ENCODE peak calls at places on chromosome 12, in four cellular contexts. C is astrocyte of the spinal cord, R is AG09309, O is fibroblast of pulmonary artery. U is an unnamed sample.

GRCh38 chr12:89880695-89881350 is 172.2 kb upstream of the ATP2B1 start:
- DNase-seq in C (no peak), R (no peak), O (no peak), U (no peak)

GRCh38 chr12:113268621-113269020 is 47.4 kb downstream of the TPCN1 start:
- DNase-seq in C (no peak), R (no peak), O (no peak), U (no peak)

GRCh38 chr12:29024117-29024516 is 125.0 kb upstream of the FAR2 start:
- DNase-seq in C (no peak), R (no peak), O (no peak), U (no peak)

GRCh38 chr12:122545855-122546254 is 18.8 kb downstream of the KNTC1 start:
- DNase-seq in C (no peak), R (no peak), O (no peak), U (no peak)

GRCh38 chr12:19140381-19141236 is 11.1 kb downstream of the PLEKHA5 start:
- DNase-seq in C (no peak), R (no peak), O (peak), U (no peak)

GRCh38 chr12:94969424-94969823 is 34.1 kb downstream of the NDUFA12 start:
- DNase-seq in C (no peak), R (no peak), O (no peak), U (no peak)

GRCh38 chr12:82671673-82672195 is 15.0 kb upstream of the TMTC2 start:
- DNase-seq in C (no peak), R (no peak), O (no peak), U (no peak)

GRCh38 chr12:43776498-43776897 is 17.7 kb downstream of the IRAK4 start:
- DNase-seq in C (peak), R (no peak), O (peak), U (peak)

GRCh38 chr12:31491819-31492598 is 98.9 kb downstream of the DENND5B start:
- DNase-seq in C (peak), R (peak), O (peak), U (peak)

GRCh38 chr12:132103542-132104308 is 40.4 kb downstream of the DDX51 start:
- DNase-seq in C (no peak), R (no peak), O (no peak), U (no peak)

GRCh38 chr12:132170094-132170636 is 25.9 kb downstream of the NOC4L start:
- DNase-seq in C (peak), R (peak), O (peak), U (peak)

GRCh38 chr12:84502907-84503787 is 409.5 kb downstream of the SLC6A15 start:
- DNase-seq in C (peak), R (peak), O (peak), U (peak)

GRCh38 chr12:111066744-111067437 is 146.5 kb upstream of the MYL2 start:
- DNase-seq in C (no peak), R (no peak), O (no peak), U (no peak)

GRCh38 chr12:9813821-9814798 is 13.2 kb upstream of the KLRF1 start:
- DNase-seq in C (peak), R (no peak), O (peak), U (peak)

GRCh38 chr12:64171715-64172114 is 50.4 kb downstream of the KICS2 start:
- DNase-seq in C (peak), R (no peak), O (peak), U (peak)

GRCh38 chr12:55974308-55974724 is 438 bp downstream of the RAB5B start:
- DNase-seq in C (peak), R (no peak), O (peak), U (no peak)

GRCh38 chr12:104604070-104604994 is 147.6 kb downstream of the CHST11 start:
- DNase-seq in C (peak), R (peak), O (peak), U (peak)

GRCh38 chr12:31702047-31702446 is 26.8 kb downstream of the AMN1 start:
- DNase-seq in C (peak), R (no peak), O (peak), U (peak)

GRCh38 chr12:74415633-74416032 is 122.0 kb upstream of the ATXN7L3B start:
- DNase-seq in C (peak), R (no peak), O (peak), U (peak)

GRCh38 chr12:49017764-49018281 is 753 bp downstream of the PRKAG1 start:
- DNase-seq in C (no peak), R (no peak), O (peak), U (no peak)

GRCh38 chr12:6828671-6829531 is 694 bp downstream of the P3H3 start:
- DNase-seq in C (peak), R (no peak), O (peak), U (peak)

GRCh38 chr12:3820122-3820521 is 53.1 kb downstream of the PARP11 start:
- DNase-seq in C (peak), R (no peak), O (peak), U (no peak)

GRCh38 chr12:113230315-113231274 is 9.3 kb downstream of the TPCN1 start:
- DNase-seq in C (peak), R (no peak), O (no peak), U (no peak)

GRCh38 chr12:59041241-59042121 is 121.2 kb upstream of the LRIG3 start:
- DNase-seq in C (peak), R (peak), O (peak), U (peak)

GRCh38 chr12:96908170-96908675 is 1.2 kb downstream of the NEDD1 start:
- DNase-seq in C (no peak), R (no peak), O (no peak), U (no peak)

GRCh38 chr12:89960011-89960507 is 251.4 kb upstream of the ATP2B1 start:
- DNase-seq in C (no peak), R (peak), O (peak), U (no peak)

GRCh38 chr12:85923767-85924331 is 49.8 kb downstream of the NTS start:
- DNase-seq in C (peak), R (peak), O (peak), U (peak)

GRCh38 chr12:69949324-69949723 is 124.3 kb downstream of the MYRFL start:
- DNase-seq in C (no peak), R (no peak), O (no peak), U (no peak)

GRCh38 chr12:2074792-2075191 is 22.0 kb downstream of the CACNA1C start:
- DNase-seq in C (no peak), R (no peak), O (no peak), U (no peak)

GRCh38 chr12:51820721-51821422 is 27.6 kb downstream of the FIGNL2 start:
- DNase-seq in C (peak), R (no peak), O (peak), U (no peak)

GRCh38 chr12:123064885-123065619 is 84.6 kb downstream of the ARL6IP4 start:
- DNase-seq in C (no peak), R (no peak), O (no peak), U (no peak)

GRCh38 chr12:27869567-27869966 is 89.5 kb upstream of the MANSC4 start:
- DNase-seq in C (no peak), R (no peak), O (peak), U (peak)

DNA sequence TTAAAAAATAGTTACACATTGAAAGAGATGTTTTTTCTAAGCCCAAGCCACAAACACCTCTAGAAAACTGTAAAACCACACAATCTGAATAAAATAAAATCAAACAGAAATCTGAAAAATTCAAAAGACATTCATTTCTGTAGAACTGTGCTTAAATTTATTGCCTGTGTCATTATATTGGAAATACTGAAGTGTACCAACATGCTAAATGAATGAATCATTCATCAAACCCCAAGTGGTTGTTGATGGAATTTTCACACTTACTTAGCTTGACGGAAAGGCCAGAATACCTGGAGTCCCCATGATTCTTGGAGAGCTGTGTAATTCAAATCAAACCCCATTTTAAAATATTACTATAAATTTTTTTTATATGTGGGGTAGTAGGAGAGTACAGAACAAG is 2.7 kb downstream of the KITLG start:
- DNase-seq in C (peak), R (no peak), O (no peak), U (no peak)
- H3K4me3 ChIP-seq in C (no peak), R (no peak), O (no peak), U (peak)

DNA sequence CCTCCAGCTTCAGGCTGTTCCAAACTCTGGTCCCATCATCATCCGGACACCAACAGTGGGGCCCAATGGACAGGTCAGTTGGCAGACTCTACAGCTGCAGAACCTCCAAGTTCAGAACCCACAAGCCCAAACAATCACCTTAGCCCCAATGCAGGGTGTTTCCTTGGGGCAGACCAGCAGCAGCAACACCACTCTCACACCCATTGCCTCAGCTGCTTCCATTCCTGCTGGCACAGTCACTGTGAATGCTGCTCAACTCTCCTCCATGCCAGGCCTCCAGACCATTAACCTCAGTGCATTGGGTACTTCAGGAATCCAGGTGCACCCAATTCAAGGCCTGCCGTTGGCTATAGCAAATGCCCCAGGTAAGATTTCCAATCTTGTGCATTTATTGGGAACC is 3.3 kb downstream of the SP1 start:
- DNase-seq in C (no peak), R (no peak), O (no peak), U (no peak)
- H3K4me3 ChIP-seq in C (peak), R (peak), O (peak), U (peak)

GRCh38 chr12:562634-563033 is 100.6 kb downstream of the NINJ2 start:
- DNase-seq in C (no peak), R (no peak), O (no peak), U (no peak)

GRCh38 chr12:565161-565560 is 98.1 kb downstream of the NINJ2 start:
- DNase-seq in C (no peak), R (no peak), O (no peak), U (no peak)

GRCh38 chr12:565589-566105 is 97.6 kb downstream of the NINJ2 start:
- DNase-seq in C (no peak), R (no peak), O (no peak), U (no peak)

GRCh38 chr12:563250-563781 is 99.9 kb downstream of the NINJ2 start:
- DNase-seq in C (peak), R (no peak), O (no peak), U (no peak)

GRCh38 chr12:563899-564298 is 99.3 kb downstream of the NINJ2 start:
- DNase-seq in C (no peak), R (no peak), O (no peak), U (no peak)
- H3K4me3 ChIP-seq in C (no peak), R (no peak), O (no peak), U (no peak)

GRCh38 chr12:117662620-117663395 is 301.4 kb upstream of the NOS1 start:
- DNase-seq in C (no peak), R (no peak), O (no peak), U (no peak)
- H3K4me3 ChIP-seq in C (no peak), R (no peak), O (no peak), U (no peak)

GRCh38 chr12:116537149-116537904 is 21.9 kb upstream of the MAP1LC3B2 start:
- DNase-seq in C (no peak), R (no peak), O (no peak), U (no peak)
- H3K4me3 ChIP-seq in C (no peak), R (no peak), O (no peak), U (no peak)

DNA sequence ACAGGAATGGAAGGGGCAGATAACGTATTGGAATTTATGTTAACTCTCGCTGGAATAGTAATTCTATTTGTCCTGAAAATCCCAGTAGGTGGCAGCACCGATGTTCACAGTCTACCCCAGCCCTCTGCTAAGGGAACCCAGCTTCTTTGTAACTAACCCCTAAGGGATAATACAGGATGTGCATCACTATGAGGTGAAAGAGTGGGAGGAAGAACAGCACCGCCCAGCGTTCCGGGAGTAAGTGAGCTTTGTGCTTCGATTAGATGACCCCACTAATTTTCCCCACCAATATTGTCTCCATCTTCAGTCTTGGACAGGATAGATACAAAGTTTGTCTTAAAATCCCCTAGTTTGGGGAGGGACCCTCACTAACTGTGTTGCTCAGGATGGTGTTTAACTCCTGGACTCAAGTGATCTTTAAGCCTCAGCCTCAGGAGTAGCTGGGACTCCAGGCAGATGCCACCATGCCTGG is 2.7 kb downstream of the SLC2A3 start:
- DNase-seq in C (peak), R (peak), O (peak), U (peak)
- H3K4me3 ChIP-seq in C (peak), R (peak), O (peak), U (peak)

U was measured in fibroblast of the aortic adventitia.